ENCODE peak calls at places on chromosomes 2 and 18, in ten cellular contexts. L is OCI-LY7, Q is Peyer's patch, N is PC-9, M is HCT116, P is ovary, O is adrenal gland, D is mucosa of descending colon, S is H1, C is right atrium auricular region. X is an unnamed sample. For H3K4me1, the result is how much of the 10 kb centered on the place peaks cover.

GRCh38 chr18:55908790-55909408 is 320.9 kb upstream of the TCF4 start:
- DNase-seq in L (no peak), Q (no peak), N (no peak), M (no peak), P (no peak), O (no peak), D (no peak), S (no peak), C (no peak), X (peak)

GRCh38 chr2:174681099-174681982 is 82.9 kb downstream of the CHRNA1 start:
- DNase-seq in L (no peak), Q (no peak), N (no peak), M (no peak), P (no peak), O (no peak), D (no peak), S (no peak), C (no peak), X (no peak)

GRCh38 chr18:63249781-63250180 is 69.8 kb downstream of the BCL2 start:
- DNase-seq in L (no peak), Q (no peak), N (no peak), M (no peak), P (no peak), O (no peak), D (no peak), S (no peak), C (no peak), X (peak)

GRCh38 chr2:27303093-27304025 is 4.9 kb downstream of the UCN start:
- DNase-seq in L (peak), Q (peak), N (peak), M (peak), P (no peak), O (peak), D (no peak), S (peak), C (peak), X (peak)

GRCh38 chr2:196927318-196928225 is 1.1 kb upstream of the PGAP1 start:
- DNase-seq in L (peak), Q (no peak), N (peak), M (no peak), P (peak), O (peak), D (no peak), S (no peak), C (no peak), X (peak)

GRCh38 chr18:67266591-67267237 is 249.8 kb downstream of the DSEL start:
- DNase-seq in L (no peak), Q (no peak), N (no peak), M (no peak), P (no peak), O (no peak), D (no peak), S (no peak), C (no peak), X (peak)

GRCh38 chr2:48248251-48248933 is 281.6 kb upstream of the STON1 start:
- DNase-seq in L (no peak), Q (no peak), N (peak), M (peak), P (no peak), O (no peak), D (no peak), S (no peak), C (no peak), X (peak)

GRCh38 chr2:156663757-156664409 is 227.7 kb downstream of the GPD2 start:
- DNase-seq in L (no peak), Q (no peak), N (no peak), M (no peak), P (no peak), O (no peak), D (no peak), S (no peak), C (no peak), X (no peak)

GRCh38 chr2:235952714-235953113 is 215.5 kb downstream of the GBX2 start:
- DNase-seq in L (no peak), Q (no peak), N (no peak), M (no peak), P (no peak), O (no peak), D (no peak), S (no peak), C (no peak), X (no peak)

GRCh38 chr2:31704561-31705212 is 123.9 kb upstream of the SRD5A2 start:
- DNase-seq in L (no peak), Q (no peak), N (no peak), M (no peak), P (no peak), O (no peak), D (no peak), S (no peak), C (no peak), X (no peak)

GRCh38 chr18:11946756-11947155 is 34.6 kb upstream of the IMPA2 start:
- DNase-seq in L (no peak), Q (no peak), N (peak), M (no peak), P (no peak), O (no peak), D (no peak), S (no peak), C (no peak), X (peak)
- H3K4me3 ChIP-seq in L (no peak), Q (peak), N (peak), M (peak), P (peak), O (no peak), D (no peak), S (no peak), C (peak), X (peak)

GRCh38 chr2:203802277-203803045 is 65.1 kb upstream of the CTLA4 start:
- DNase-seq in L (no peak), Q (no peak), N (no peak), M (no peak), P (no peak), O (no peak), D (no peak), S (no peak), C (no peak), X (no peak)
- H3K4me1 ChIP-seq in L (under half), Q (under half), N (under half), M (under half), P (under half), O (under half), D (under half), S (under half), C (under half), X (under half)

DNA sequence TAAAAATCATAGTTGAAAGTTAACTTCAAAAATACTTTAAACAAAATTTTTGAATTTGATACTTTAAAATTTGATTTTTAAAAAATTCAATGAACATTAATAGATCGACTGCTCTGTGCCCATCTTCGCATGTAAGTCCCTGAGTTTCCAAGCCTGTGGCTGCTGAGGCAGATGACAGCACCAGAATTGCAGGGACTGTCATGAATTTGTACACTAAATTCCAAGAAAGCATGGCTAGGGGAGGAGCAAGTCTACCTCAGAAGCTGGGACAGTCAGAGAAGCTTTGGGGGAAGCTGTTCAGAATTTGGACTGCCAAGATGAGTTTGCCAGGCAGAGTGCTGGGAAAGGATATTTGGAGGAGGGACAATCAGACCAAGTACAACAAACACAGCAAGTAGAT is 78.9 kb downstream of the ASXL3 start:
- DNase-seq in L (no peak), Q (no peak), N (no peak), M (no peak), P (no peak), O (no peak), D (no peak), S (no peak), C (no peak), X (no peak)
- H3K4me3 ChIP-seq in L (no peak), Q (no peak), N (no peak), M (no peak), P (no peak), O (no peak), D (no peak), S (no peak), C (no peak), X (no peak)

DNA sequence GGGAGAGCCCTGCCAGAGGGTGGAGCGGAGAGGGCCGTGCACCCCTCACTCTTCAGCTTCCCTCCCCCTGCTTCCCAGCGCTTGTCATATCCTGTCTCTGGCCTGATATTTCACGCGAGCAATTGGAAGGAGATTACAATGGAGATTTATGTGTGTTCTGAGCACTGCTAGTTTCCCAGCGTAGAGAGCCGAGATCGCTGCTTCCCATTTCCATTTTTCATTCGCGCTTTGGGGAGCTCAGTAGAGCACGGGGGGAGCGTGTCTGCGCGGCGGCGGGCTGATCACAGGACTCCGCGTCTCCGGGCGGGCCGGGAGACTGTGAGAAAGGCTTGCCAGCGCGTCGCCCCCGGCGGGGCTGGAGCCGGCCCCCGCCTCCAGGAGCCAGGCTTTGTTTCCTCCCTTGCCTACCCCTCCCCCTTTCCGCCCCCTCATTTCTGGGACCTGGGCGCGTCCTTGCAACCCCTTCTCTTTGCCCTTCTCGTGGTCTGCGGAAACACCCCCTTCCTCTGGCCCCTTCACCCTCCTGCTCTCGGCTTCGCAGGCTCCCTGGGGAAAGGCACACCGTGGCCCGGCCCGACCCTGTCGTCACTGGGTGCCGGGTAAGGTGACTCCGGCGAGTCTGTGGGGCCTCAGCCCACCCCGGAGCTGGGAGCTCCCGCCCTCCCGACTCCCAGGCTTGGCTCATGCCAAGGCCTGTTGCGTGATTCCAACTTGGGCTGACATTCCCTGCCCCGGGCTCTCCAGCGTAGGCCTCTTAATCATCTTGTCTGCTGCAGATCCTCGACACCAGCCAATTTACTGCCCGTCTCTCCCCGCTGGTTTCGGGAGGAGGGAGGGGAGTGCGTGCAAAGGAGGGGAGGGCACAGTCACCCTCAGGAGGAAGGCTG is 5.8 kb downstream of the DLX2 start:
- DNase-seq in L (no peak), Q (no peak), N (peak), M (no peak), P (no peak), O (no peak), D (no peak), S (peak), C (no peak), X (peak)
- H3K4me1 ChIP-seq in L (under half), Q (half or more), N (under half), M (half or more), P (under half), O (half or more), D (half or more), S (under half), C (under half), X (half or more)

GRCh38 chr2:193521523-193521922 is 1326.8 kb upstream of the TMEFF2 start:
- DNase-seq in L (no peak), Q (no peak), N (no peak), M (no peak), P (no peak), O (no peak), D (no peak), S (no peak), C (no peak), X (no peak)

GRCh38 chr2:193523662-193524061 is 1328.9 kb upstream of the TMEFF2 start:
- DNase-seq in L (no peak), Q (no peak), N (no peak), M (no peak), P (no peak), O (no peak), D (no peak), S (no peak), C (no peak), X (no peak)

GRCh38 chr2:193528458-193528857 is 1333.7 kb upstream of the TMEFF2 start:
- DNase-seq in L (no peak), Q (no peak), N (no peak), M (no peak), P (no peak), O (no peak), D (no peak), S (no peak), C (no peak), X (no peak)

DNA sequence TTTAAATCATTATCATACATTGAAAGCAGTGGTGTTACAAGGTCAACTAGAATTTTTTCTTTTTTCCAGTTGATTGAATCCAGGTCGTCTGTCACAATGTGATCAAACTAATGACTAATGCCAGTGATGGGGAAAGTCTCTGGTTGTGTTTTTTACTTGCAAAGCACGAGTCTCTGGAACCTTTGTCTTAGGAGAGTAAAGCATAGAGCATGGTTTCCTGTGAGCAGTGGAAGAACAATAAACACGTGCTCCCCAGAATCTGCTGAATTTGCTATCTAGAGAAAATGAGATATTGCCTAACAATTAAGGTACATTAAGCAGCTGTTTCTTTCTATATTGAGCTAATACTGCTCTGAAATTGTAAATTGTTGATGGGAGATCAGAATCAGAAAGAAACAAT is 1332.4 kb upstream of the TMEFF2 start:
- DNase-seq in L (no peak), Q (no peak), N (no peak), M (no peak), P (no peak), O (no peak), D (no peak), S (no peak), C (no peak), X (no peak)
- H3K4me3 ChIP-seq in L (no peak), Q (no peak), N (no peak), M (no peak), P (no peak), O (no peak), D (no peak), S (no peak), C (no peak), X (no peak)

GRCh38 chr2:134449157-134449556 is 195.3 kb downstream of the MGAT5 start:
- DNase-seq in L (no peak), Q (no peak), N (no peak), M (no peak), P (no peak), O (no peak), D (no peak), S (no peak), C (no peak), X (no peak)
- H3K4me1 ChIP-seq in L (under half), Q (under half), N (under half), M (under half), P (under half), O (under half), D (under half), S (under half), C (under half), X (under half)

X was measured in SJSA1.